ENCODE peak calls at places on chromosome 1, in ten cellular contexts. W, I, D, A, H, R, G, P, Q and V are unnamed samples.
A peak's percentile ranks its signal among the peaks of the same experiment; 100 is the strongest.

GRCh38 chr1:9371391-9371935 is 78.8 kb downstream of the SPSB1 start:
- DNase-seq in G (peak; percentile 55), W (no peak), H (no peak), D (no peak), I (no peak), R (no peak), P (no peak), Q (no peak), A (no peak), V (peak; percentile 82)

GRCh38 chr1:47471163-47471562 is 33.3 kb downstream of the FOXD2 start:
- DNase-seq in W (no peak), A (no peak), R (no peak), Q (peak; percentile 13), H (no peak), G (peak; percentile 19), P (no peak), I (no peak), D (no peak), V (no peak)

GRCh38 chr1:59243544-59243943 is 53.4 kb upstream of the FGGY start:
- DNase-seq in G (no peak), R (no peak), Q (no peak), I (no peak), D (no peak), P (no peak), W (peak; percentile 5), H (no peak), A (no peak), V (no peak)

GRCh38 chr1:14135070-14135469 is 435.1 kb downstream of the PRDM2 start:
- DNase-seq in G (no peak), Q (no peak), H (no peak), R (no peak), I (no peak), A (no peak), D (no peak), W (no peak), P (no peak), V (no peak)

GRCh38 chr1:2587071-2587859 is 688 bp downstream of the PRXL2B start:
- DNase-seq in I (peak; percentile 17), R (no peak), P (no peak), G (no peak), A (peak; percentile 53), W (no peak), Q (no peak), D (no peak), H (peak; percentile 29), V (no peak)

GRCh38 chr1:180643693-180644092 is 11.9 kb downstream of the XPR1 start:
- DNase-seq in P (no peak), R (peak; percentile 9), D (no peak), W (peak; percentile 29), A (no peak), H (no peak), G (no peak), Q (no peak), I (no peak), V (peak; percentile 40)

GRCh38 chr1:229694053-229694693 is 68.1 kb downstream of the URB2 start:
- DNase-seq in D (no peak), A (peak; percentile 89), R (peak; percentile 85), G (peak; percentile 81), I (no peak), P (no peak), Q (peak; percentile 35), H (no peak), W (peak; percentile 93), V (no peak)

GRCh38 chr1:235093013-235093618 is 35.5 kb downstream of the TOMM20 start:
- DNase-seq in I (no peak), Q (no peak), R (peak; percentile 48), D (no peak), A (peak; percentile 45), H (no peak), P (no peak), G (no peak), W (peak; percentile 38), V (no peak)

GRCh38 chr1:207838156-207839082 is 72.5 kb downstream of the CD34 start:
- DNase-seq in R (no peak), P (no peak), Q (no peak), I (no peak), A (no peak), W (no peak), G (no peak), D (no peak), H (peak; percentile 59), V (no peak)

GRCh38 chr1:92329356-92330129 is 30.7 kb downstream of the RPAP2 start:
- DNase-seq in R (no peak), D (no peak), Q (peak; percentile 46), W (no peak), P (no peak), G (peak; percentile 36), A (no peak), I (no peak), H (no peak), V (no peak)

GRCh38 chr1:195105773-195106172 is 1502.5 kb downstream of the KCNT2 start:
- DNase-seq in W (no peak), G (no peak), R (no peak), A (no peak), H (no peak), D (no peak), I (no peak), Q (no peak), P (no peak), V (no peak)

GRCh38 chr1:47333922-47334764 is 553 bp downstream of the CMPK1 start:
- DNase-seq in R (peak; percentile 73), H (peak; percentile 74), G (no peak), Q (no peak), A (peak; percentile 81), W (peak; percentile 79), D (peak; percentile 64), I (peak; percentile 27), P (peak; percentile 74), V (peak; percentile 24)

GRCh38 chr1:173043253-173043652 is 7.5 kb downstream of the TNFSF18 start:
- DNase-seq in H (peak; percentile 64), W (no peak), Q (no peak), G (no peak), A (no peak), P (no peak), D (no peak), R (no peak), I (no peak), V (peak; percentile 27)